ENCODE peak calls at places on chromosomes 5 and 9, in five cellular contexts. O is WTC11, M is frontal cortex, R is T-helper 1 cell, T is small intestine. I is an unnamed sample.

GRCh38 chr9:91199739-91200497 is 161.8 kb downstream of the AUH start:
- DNase-seq in O (no peak), M (no peak), R (no peak), T (peak), I (no peak)

GRCh38 chr5:175609504-175609903 is 48.4 kb upstream of the HRH2 start:
- DNase-seq in O (no peak), M (no peak), R (no peak), T (no peak), I (no peak)

GRCh38 chr5:175325681-175326080 is 118.3 kb downstream of the DRD1 start:
- DNase-seq in O (no peak), M (no peak), R (no peak), T (no peak), I (no peak)

GRCh38 chr5:170570492-170570891 is 66.7 kb downstream of the KCNIP1 start:
- DNase-seq in O (no peak), M (no peak), R (no peak), T (no peak), I (no peak)

GRCh38 chr5:140189977-140190867 is 15.2 kb downstream of the CYSTM1 start:
- DNase-seq in O (no peak), M (no peak), R (no peak), T (no peak), I (no peak)

GRCh38 chr5:56814361-56814962 is 887 bp upstream of the MAP3K1 start:
- DNase-seq in O (peak), M (no peak), R (peak), T (no peak), I (peak)

GRCh38 chr5:95786821-95787408 is 35.6 kb downstream of the GLRX start:
- DNase-seq in O (no peak), M (no peak), R (no peak), T (no peak), I (no peak)

GRCh38 chr5:57033103-57033502 is 81.2 kb upstream of the MIER3 start:
- DNase-seq in O (no peak), M (no peak), R (no peak), T (peak), I (peak)

GRCh38 chr9:94504358-94504757 is 50.5 kb upstream of the PCAT7 start:
- DNase-seq in O (no peak), M (no peak), R (no peak), T (no peak), I (no peak)